ENCODE peak calls at places on chromosomes 6 and 20, in five cellular contexts. X is activated T-helper 1 cell treated with anti-CD3 and anti-CD28 coated beads, Interleukin-2, amount 50 U/mL, for 16 hours; V is NCI-H1092 treated with DMSO at 0.1 percent for 48 hours; R is NCI-H1436 treated with DMSO at 0.1 percent for 48 hours; F is NCI-H345. I is an unnamed sample.
A peak's percentile ranks its signal among the peaks of the same experiment; 100 is the strongest.

GRCh38 chr6:17907467-17908229 is 79.8 kb downstream of the KIF13A start:
- DNase-seq in F (no peak), V (no peak), X (no peak), R (no peak), I (no peak)

GRCh38 chr20:1174787-1175186 is 10.0 kb downstream of the TMEM74B start:
- DNase-seq in R (no peak), X (no peak), F (no peak), V (no peak), I (no peak)

GRCh38 chr6:166998256-166999144 is 697 bp upstream of the CEP43 start:
- DNase-seq in R (no peak), F (no peak), V (peak; percentile 57), X (peak; percentile 9), I (no peak)

GRCh38 chr6:38720295-38720694 is 5.2 kb downstream of the DNAH8 start:
- DNase-seq in R (no peak), F (no peak), V (no peak), X (no peak), I (no peak)

GRCh38 chr6:13103169-13103568 is 225.2 kb downstream of the TBC1D7 start:
- DNase-seq in V (no peak), F (no peak), X (no peak), R (no peak), I (no peak)

GRCh38 chr20:2874456-2874855 is 1.2 kb downstream of the PTPRA start:
- DNase-seq in F (no peak), R (no peak), X (no peak), V (no peak), I (peak; percentile 32)

GRCh38 chr6:154403803-154404202 is 47.2 kb upstream of the IPCEF1 start:
- DNase-seq in V (peak; percentile 10), X (no peak), R (peak; percentile 59), F (peak; percentile 53), I (no peak)

GRCh38 chr6:13554929-13555333 is 19.5 kb upstream of the SIRT5 start:
- DNase-seq in R (no peak), X (no peak), F (no peak), V (no peak), I (no peak)

GRCh38 chr6:42896178-42896719 is 16.8 kb downstream of the RPL7L1 start:
- DNase-seq in X (no peak), V (no peak), R (peak; percentile 77), F (peak; percentile 2), I (no peak)

GRCh38 chr20:5886788-5887187 is 63.5 kb downstream of the TRMT6 start:
- DNase-seq in X (no peak), V (no peak), F (no peak), R (no peak), I (peak; percentile 34)

GRCh38 chr6:10307028-10307427 is 107.8 kb downstream of the TFAP2A start:
- DNase-seq in V (no peak), R (no peak), F (no peak), X (no peak), I (no peak)

GRCh38 chr6:95521181-95521580 is 56.2 kb upstream of the MANEA start:
- DNase-seq in F (no peak), X (no peak), R (no peak), V (no peak), I (no peak)

GRCh38 chr6:125942677-125943527 is 13.7 kb upstream of the HINT3 start:
- DNase-seq in F (no peak), R (no peak), V (no peak), X (no peak), I (no peak)

GRCh38 chr6:35640017-35640664 is 48.6 kb downstream of the FKBP5 start:
- DNase-seq in R (no peak), V (no peak), X (no peak), F (no peak), I (no peak)

GRCh38 chr6:156427345-156427744 is 349.8 kb upstream of the ARID1B start:
- DNase-seq in R (no peak), F (peak; percentile 34), V (no peak), X (no peak), I (no peak)

GRCh38 chr6:112153926-112154621 is 66.7 kb downstream of the FAM229B start:
- DNase-seq in V (no peak), R (no peak), X (no peak), F (no peak), I (no peak)

GRCh38 chr6:40325041-40325440 is 262.1 kb downstream of the LRFN2 start:
- DNase-seq in X (no peak), F (peak; percentile 41), R (no peak), V (no peak), I (peak; percentile 83)

GRCh38 chr20:18059603-18060002 is 1.9 kb upstream of the OVOL2 start:
- DNase-seq in R (no peak), F (no peak), V (no peak), X (no peak), I (no peak)

GRCh38 chr6:149176971-149177667 is 140.4 kb upstream of the TAB2 start:
- DNase-seq in X (no peak), R (no peak), F (peak; percentile 87), V (peak; percentile 63), I (peak; percentile 5)

GRCh38 chr6:27812805-27813626 is 99.2 kb downstream of the OR2B2 start:
- DNase-seq in V (no peak), X (no peak), R (no peak), F (no peak), I (no peak)

GRCh38 chr6:113596907-113597583 is 260.1 kb upstream of the MARCKS start:
- DNase-seq in V (peak; percentile 64), F (peak; percentile 78), X (no peak), R (peak; percentile 89), I (peak; percentile 14)

GRCh38 chr6:148293181-148293995 is 49.2 kb upstream of the SASH1 start:
- DNase-seq in X (no peak), F (no peak), V (no peak), R (no peak), I (no peak)

GRCh38 chr6:139647001-139647400 is 272.6 kb upstream of the CITED2 start:
- DNase-seq in R (no peak), F (no peak), X (no peak), V (no peak), I (no peak)

GRCh38 chr20:35575958-35576357 is 34.1 kb downstream of the ERGIC3 start:
- DNase-seq in F (peak; percentile 37), V (no peak), X (no peak), R (no peak), I (peak; percentile 63)

GRCh38 chr6:53410508-53411258 is 61.9 kb upstream of the ELOVL5 start:
- DNase-seq in F (no peak), V (peak; percentile 3), X (peak; percentile 19), R (no peak), I (peak; percentile 55)

GRCh38 chr6:158519354-158519753 is 40.5 kb upstream of the TMEM181 start:
- DNase-seq in R (no peak), X (no peak), V (no peak), F (no peak), I (no peak)

GRCh38 chr6:136608991-136609390 is 58.8 kb upstream of the MAP7 start:
- DNase-seq in R (no peak), V (no peak), F (no peak), X (no peak), I (no peak)

GRCh38 chr6:137094411-137095008 is 49.7 kb upstream of the IL20RA start:
- DNase-seq in V (peak; percentile 38), X (peak; percentile 9), R (no peak), F (peak; percentile 73), I (peak; percentile 46)

GRCh38 chr6:16244869-16245451 is 6.6 kb downstream of the GMPR start:
- DNase-seq in R (no peak), V (peak; percentile 80), F (peak; percentile 50), X (no peak), I (no peak)